ENCODE peak calls at places on chromosomes 5 and 9, in ten cellular contexts. One of them, this sample, is unnamed.

GRCh38 chr9:116000748-116001329 is 152.8 kb upstream of the PAPPA start:
- DNase-seq in lung: no peak
- DNase-seq in HCT116: peak
- DNase-seq in neural progenitor cell: peak
- DNase-seq in fibroblast of the aortic adventitia: no peak
- DNase-seq in prostate gland: no peak
- DNase-seq in retinal pigment epithelial cell: no peak
- DNase-seq in spleen: no peak
- DNase-seq in aorta: no peak
- DNase-seq in epithelial cell of esophagus: peak
- DNase-seq in this sample: no peak

GRCh38 chr9:22105005-22105722 is 96.1 kb upstream of the CDKN2B start:
- DNase-seq in retinal pigment epithelial cell: no peak
- DNase-seq in prostate gland: no peak
- DNase-seq in epithelial cell of esophagus: no peak
- DNase-seq in spleen: no peak
- DNase-seq in aorta: no peak
- DNase-seq in lung: no peak
- DNase-seq in fibroblast of the aortic adventitia: no peak
- DNase-seq in HCT116: no peak
- DNase-seq in neural progenitor cell: no peak
- DNase-seq in this sample: no peak

GRCh38 chr9:122036988-122037387 is 56.1 kb downstream of the TTLL11 start:
- DNase-seq in HCT116: no peak
- DNase-seq in aorta: no peak
- DNase-seq in prostate gland: no peak
- DNase-seq in spleen: no peak
- DNase-seq in fibroblast of the aortic adventitia: peak
- DNase-seq in neural progenitor cell: no peak
- DNase-seq in epithelial cell of esophagus: peak
- DNase-seq in lung: no peak
- DNase-seq in retinal pigment epithelial cell: no peak
- DNase-seq in this sample: no peak

GRCh38 chr5:36494756-36495637 is 111.4 kb upstream of the SLC1A3 start:
- DNase-seq in aorta: no peak
- DNase-seq in neural progenitor cell: no peak
- DNase-seq in spleen: no peak
- DNase-seq in lung: no peak
- DNase-seq in fibroblast of the aortic adventitia: peak
- DNase-seq in HCT116: no peak
- DNase-seq in epithelial cell of esophagus: peak
- DNase-seq in retinal pigment epithelial cell: no peak
- DNase-seq in prostate gland: peak
- DNase-seq in this sample: no peak

GRCh38 chr5:175842947-175843793 is 28.2 kb upstream of the CPLX2 start:
- DNase-seq in spleen: no peak
- DNase-seq in epithelial cell of esophagus: peak
- DNase-seq in aorta: no peak
- DNase-seq in HCT116: no peak
- DNase-seq in lung: no peak
- DNase-seq in retinal pigment epithelial cell: peak
- DNase-seq in fibroblast of the aortic adventitia: peak
- DNase-seq in prostate gland: no peak
- DNase-seq in neural progenitor cell: peak
- DNase-seq in this sample: peak

GRCh38 chr5:178483620-178484019 is 106.6 kb downstream of the COL23A1 start:
- DNase-seq in retinal pigment epithelial cell: no peak
- DNase-seq in spleen: peak
- DNase-seq in neural progenitor cell: no peak
- DNase-seq in HCT116: no peak
- DNase-seq in fibroblast of the aortic adventitia: no peak
- DNase-seq in aorta: no peak
- DNase-seq in prostate gland: no peak
- DNase-seq in lung: peak
- DNase-seq in epithelial cell of esophagus: no peak
- DNase-seq in this sample: no peak

GRCh38 chr5:35161637-35162248 is 68.5 kb downstream of the PRLR start:
- DNase-seq in fibroblast of the aortic adventitia: peak
- DNase-seq in retinal pigment epithelial cell: peak
- DNase-seq in prostate gland: peak
- DNase-seq in aorta: no peak
- DNase-seq in epithelial cell of esophagus: no peak
- DNase-seq in neural progenitor cell: no peak
- DNase-seq in lung: no peak
- DNase-seq in HCT116: no peak
- DNase-seq in spleen: no peak
- DNase-seq in this sample: no peak

GRCh38 chr5:131209506-131210191 is 38.9 kb downstream of the LYRM7 start:
- DNase-seq in fibroblast of the aortic adventitia: no peak
- DNase-seq in lung: no peak
- DNase-seq in retinal pigment epithelial cell: no peak
- DNase-seq in neural progenitor cell: peak
- DNase-seq in HCT116: no peak
- DNase-seq in aorta: no peak
- DNase-seq in spleen: no peak
- DNase-seq in prostate gland: no peak
- DNase-seq in epithelial cell of esophagus: no peak
- DNase-seq in this sample: peak

GRCh38 chr5:96852769-96853168 is 23.5 kb upstream of the ERAP2 start:
- DNase-seq in aorta: no peak
- DNase-seq in retinal pigment epithelial cell: no peak
- DNase-seq in lung: no peak
- DNase-seq in epithelial cell of esophagus: no peak
- DNase-seq in HCT116: no peak
- DNase-seq in neural progenitor cell: no peak
- DNase-seq in spleen: no peak
- DNase-seq in fibroblast of the aortic adventitia: peak
- DNase-seq in prostate gland: no peak
- DNase-seq in this sample: no peak

GRCh38 chr5:38871211-38871610 is 25.4 kb downstream of the OSMR start:
- DNase-seq in fibroblast of the aortic adventitia: peak
- DNase-seq in retinal pigment epithelial cell: peak
- DNase-seq in aorta: no peak
- DNase-seq in epithelial cell of esophagus: peak
- DNase-seq in lung: no peak
- DNase-seq in neural progenitor cell: no peak
- DNase-seq in prostate gland: no peak
- DNase-seq in spleen: no peak
- DNase-seq in HCT116: no peak
- DNase-seq in this sample: no peak
- H3K4me3 ChIP-seq in fibroblast of the aortic adventitia: no peak
- H3K4me3 ChIP-seq in retinal pigment epithelial cell: no peak
- H3K4me3 ChIP-seq in aorta: no peak
- H3K4me3 ChIP-seq in epithelial cell of esophagus: no peak
- H3K4me3 ChIP-seq in lung: no peak
- H3K4me3 ChIP-seq in neural progenitor cell: no peak
- H3K4me3 ChIP-seq in prostate gland: no peak
- H3K4me3 ChIP-seq in spleen: no peak
- H3K4me3 ChIP-seq in HCT116: peak
- H3K4me3 ChIP-seq in this sample: no peak

GRCh38 chr5:81850494-81850893 is 99.6 kb upstream of the SSBP2 start:
- DNase-seq in epithelial cell of esophagus: no peak
- DNase-seq in aorta: no peak
- DNase-seq in lung: no peak
- DNase-seq in fibroblast of the aortic adventitia: peak
- DNase-seq in spleen: no peak
- DNase-seq in prostate gland: no peak
- DNase-seq in retinal pigment epithelial cell: no peak
- DNase-seq in HCT116: no peak
- DNase-seq in neural progenitor cell: no peak
- DNase-seq in this sample: no peak
- H3K4me3 ChIP-seq in epithelial cell of esophagus: no peak
- H3K4me3 ChIP-seq in aorta: no peak
- H3K4me3 ChIP-seq in lung: no peak
- H3K4me3 ChIP-seq in fibroblast of the aortic adventitia: no peak
- H3K4me3 ChIP-seq in spleen: no peak
- H3K4me3 ChIP-seq in prostate gland: no peak
- H3K4me3 ChIP-seq in retinal pigment epithelial cell: no peak
- H3K4me3 ChIP-seq in HCT116: no peak
- H3K4me3 ChIP-seq in neural progenitor cell: no peak
- H3K4me3 ChIP-seq in this sample: no peak

GRCh38 chr5:76404694-76405306 is 1.7 kb downstream of the IQGAP2 start:
- DNase-seq in spleen: no peak
- DNase-seq in retinal pigment epithelial cell: no peak
- DNase-seq in epithelial cell of esophagus: no peak
- DNase-seq in HCT116: no peak
- DNase-seq in prostate gland: no peak
- DNase-seq in fibroblast of the aortic adventitia: no peak
- DNase-seq in neural progenitor cell: no peak
- DNase-seq in lung: no peak
- DNase-seq in aorta: no peak
- DNase-seq in this sample: no peak

GRCh38 chr5:76403963-76404693 is 1.0 kb downstream of the IQGAP2 start:
- DNase-seq in prostate gland: peak
- DNase-seq in spleen: peak
- DNase-seq in aorta: peak
- DNase-seq in HCT116: no peak
- DNase-seq in neural progenitor cell: peak
- DNase-seq in lung: peak
- DNase-seq in epithelial cell of esophagus: no peak
- DNase-seq in fibroblast of the aortic adventitia: no peak
- DNase-seq in retinal pigment epithelial cell: no peak
- DNase-seq in this sample: no peak

GRCh38 chr5:76402880-76403712 is at the start of gene IQGAP2:
- DNase-seq in epithelial cell of esophagus: peak
- DNase-seq in fibroblast of the aortic adventitia: peak
- DNase-seq in lung: peak
- DNase-seq in prostate gland: peak
- DNase-seq in spleen: peak
- DNase-seq in aorta: peak
- DNase-seq in retinal pigment epithelial cell: no peak
- DNase-seq in HCT116: peak
- DNase-seq in neural progenitor cell: peak
- DNase-seq in this sample: peak

GRCh38 chr5:76402251-76402879 is 720 bp upstream of the IQGAP2 start:
- DNase-seq in prostate gland: peak
- DNase-seq in epithelial cell of esophagus: peak
- DNase-seq in aorta: no peak
- DNase-seq in spleen: peak
- DNase-seq in lung: peak
- DNase-seq in neural progenitor cell: peak
- DNase-seq in HCT116: no peak
- DNase-seq in retinal pigment epithelial cell: no peak
- DNase-seq in fibroblast of the aortic adventitia: no peak
- DNase-seq in this sample: no peak

GRCh38 chr5:76403713-76403962 is 553 bp downstream of the IQGAP2 start:
- DNase-seq in HCT116: no peak
- DNase-seq in fibroblast of the aortic adventitia: no peak
- DNase-seq in aorta: no peak
- DNase-seq in prostate gland: peak
- DNase-seq in neural progenitor cell: no peak
- DNase-seq in spleen: no peak
- DNase-seq in epithelial cell of esophagus: no peak
- DNase-seq in retinal pigment epithelial cell: no peak
- DNase-seq in lung: no peak
- DNase-seq in this sample: no peak
- H3K4me3 ChIP-seq in HCT116: peak
- H3K4me3 ChIP-seq in fibroblast of the aortic adventitia: peak
- H3K4me3 ChIP-seq in aorta: peak
- H3K4me3 ChIP-seq in prostate gland: peak
- H3K4me3 ChIP-seq in neural progenitor cell: peak
- H3K4me3 ChIP-seq in spleen: peak
- H3K4me3 ChIP-seq in epithelial cell of esophagus: peak
- H3K4me3 ChIP-seq in retinal pigment epithelial cell: peak
- H3K4me3 ChIP-seq in lung: peak
- H3K4me3 ChIP-seq in this sample: peak

DNA sequence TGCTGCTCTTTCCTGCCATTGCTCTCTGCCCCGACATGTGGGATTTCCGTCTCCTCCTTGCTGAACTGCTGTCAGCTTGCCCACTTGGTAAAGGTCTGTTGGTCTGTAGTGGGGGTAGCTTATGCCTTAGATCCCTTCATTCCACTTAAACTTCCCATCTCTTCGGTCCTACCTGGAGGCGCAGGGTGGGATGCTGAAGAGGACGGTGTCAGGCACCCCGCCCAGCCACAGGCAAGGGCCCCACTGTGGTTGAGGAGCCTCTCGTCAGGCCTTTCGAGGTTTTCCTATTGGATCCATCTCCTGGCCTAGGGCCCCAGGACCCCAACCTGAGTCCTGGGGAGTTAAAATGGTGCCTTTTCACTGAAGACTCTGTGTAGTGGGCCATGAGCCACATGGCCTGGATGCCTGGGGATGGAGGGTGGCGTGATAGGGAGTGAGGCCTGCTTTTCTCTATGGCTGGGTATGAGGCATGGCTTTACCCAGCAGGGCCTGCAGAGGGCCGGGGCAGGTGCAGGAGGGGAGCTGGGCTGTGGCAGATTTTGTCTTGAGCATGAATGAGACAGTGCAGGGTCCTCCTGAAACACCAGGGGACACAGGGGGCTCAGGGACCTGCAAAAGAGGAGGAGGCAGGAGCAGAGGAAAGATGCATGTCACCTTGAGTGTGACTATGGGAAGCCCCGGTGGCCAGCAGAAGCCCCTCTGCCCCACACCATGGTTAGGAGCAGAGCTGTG is 25.8 kb upstream of the RNF130 start:
- DNase-seq in lung: no peak
- DNase-seq in prostate gland: no peak
- DNase-seq in epithelial cell of esophagus: no peak
- DNase-seq in neural progenitor cell: no peak
- DNase-seq in spleen: peak
- DNase-seq in retinal pigment epithelial cell: no peak
- DNase-seq in fibroblast of the aortic adventitia: no peak
- DNase-seq in aorta: no peak
- DNase-seq in HCT116: no peak
- DNase-seq in this sample: no peak
- H3K4me3 ChIP-seq in lung: no peak
- H3K4me3 ChIP-seq in prostate gland: no peak
- H3K4me3 ChIP-seq in epithelial cell of esophagus: no peak
- H3K4me3 ChIP-seq in neural progenitor cell: no peak
- H3K4me3 ChIP-seq in spleen: no peak
- H3K4me3 ChIP-seq in retinal pigment epithelial cell: no peak
- H3K4me3 ChIP-seq in fibroblast of the aortic adventitia: no peak
- H3K4me3 ChIP-seq in aorta: no peak
- H3K4me3 ChIP-seq in HCT116: no peak
- H3K4me3 ChIP-seq in this sample: no peak

This sample was measured in kidney epithelial cell.